ENCODE peak calls at places on chromosomes 1 and 21, in five cellular contexts. One of them, this sample, is unnamed.

GRCh38 chr1:219463629-219464028 is 149.3 kb downstream of the ZC3H11B start:
- DNase-seq in HL-60: no peak
- DNase-seq in T-helper 1 cell: no peak
- DNase-seq in cardiac muscle cell: peak
- DNase-seq in AG04450: no peak
- DNase-seq in this sample: no peak

GRCh38 chr1:179025975-179026812 is 500 bp downstream of the FAM20B start:
- DNase-seq in T-helper 1 cell: peak
- DNase-seq in AG04450: no peak
- DNase-seq in HL-60: peak
- DNase-seq in cardiac muscle cell: peak
- DNase-seq in this sample: peak

GRCh38 chr1:17606826-17607440 is 67.4 kb downstream of the ARHGEF10L start:
- DNase-seq in HL-60: peak
- DNase-seq in cardiac muscle cell: peak
- DNase-seq in T-helper 1 cell: peak
- DNase-seq in AG04450: peak
- DNase-seq in this sample: peak

GRCh38 chr21:32377991-32378390 is 14.8 kb downstream of the URB1 start:
- DNase-seq in HL-60: no peak
- DNase-seq in AG04450: no peak
- DNase-seq in T-helper 1 cell: no peak
- DNase-seq in cardiac muscle cell: no peak
- DNase-seq in this sample: no peak

GRCh38 chr1:71986181-71986580 is 296.2 kb downstream of the NEGR1 start:
- DNase-seq in cardiac muscle cell: no peak
- DNase-seq in HL-60: no peak
- DNase-seq in AG04450: no peak
- DNase-seq in T-helper 1 cell: no peak
- DNase-seq in this sample: no peak

GRCh38 chr1:59232209-59232608 is 64.7 kb upstream of the FGGY start:
- DNase-seq in T-helper 1 cell: no peak
- DNase-seq in HL-60: no peak
- DNase-seq in AG04450: no peak
- DNase-seq in cardiac muscle cell: peak
- DNase-seq in this sample: no peak

GRCh38 chr21:38175321-38175720 is 81.5 kb upstream of the KCNJ15 start:
- DNase-seq in cardiac muscle cell: no peak
- DNase-seq in HL-60: no peak
- DNase-seq in AG04450: no peak
- DNase-seq in T-helper 1 cell: no peak
- DNase-seq in this sample: no peak

GRCh38 chr1:117367769-117368059 is 465 bp downstream of the MAN1A2 start:
- DNase-seq in cardiac muscle cell: no peak
- DNase-seq in HL-60: no peak
- DNase-seq in AG04450: no peak
- DNase-seq in T-helper 1 cell: peak
- DNase-seq in this sample: peak

GRCh38 chr1:166145496-166145895 is 21.3 kb downstream of the FAM78B start:
- DNase-seq in AG04450: no peak
- DNase-seq in HL-60: no peak
- DNase-seq in cardiac muscle cell: no peak
- DNase-seq in T-helper 1 cell: no peak
- DNase-seq in this sample: peak

GRCh38 chr1:53999920-54000319 is 18.1 kb downstream of the LDLRAD1 start:
- DNase-seq in AG04450: no peak
- DNase-seq in HL-60: no peak
- DNase-seq in cardiac muscle cell: no peak
- DNase-seq in T-helper 1 cell: no peak
- DNase-seq in this sample: no peak

GRCh38 chr21:42621166-42621827 is 32.1 kb upstream of the PDE9A start:
- DNase-seq in AG04450: no peak
- DNase-seq in T-helper 1 cell: no peak
- DNase-seq in HL-60: no peak
- DNase-seq in cardiac muscle cell: no peak
- DNase-seq in this sample: no peak

GRCh38 chr1:115969509-115969908 is 6.8 kb upstream of the SLC22A15 start:
- DNase-seq in HL-60: peak
- DNase-seq in cardiac muscle cell: peak
- DNase-seq in T-helper 1 cell: no peak
- DNase-seq in AG04450: no peak
- DNase-seq in this sample: no peak

GRCh38 chr1:185016880-185017279 is 28.5 kb upstream of the RNF2 start:
- DNase-seq in T-helper 1 cell: no peak
- DNase-seq in cardiac muscle cell: peak
- DNase-seq in HL-60: no peak
- DNase-seq in AG04450: no peak
- DNase-seq in this sample: peak

GRCh38 chr1:2556277-2557145 is at the start of gene TNFRSF14:
- DNase-seq in T-helper 1 cell: peak
- DNase-seq in AG04450: no peak
- DNase-seq in cardiac muscle cell: peak
- DNase-seq in HL-60: peak
- DNase-seq in this sample: peak

GRCh38 chr1:13587256-13588030 is 3.8 kb downstream of the PDPN start:
- DNase-seq in cardiac muscle cell: peak
- DNase-seq in HL-60: no peak
- DNase-seq in T-helper 1 cell: no peak
- DNase-seq in AG04450: no peak
- DNase-seq in this sample: no peak

GRCh38 chr1:8583031-8583430 is 234.4 kb downstream of the RERE start:
- DNase-seq in HL-60: no peak
- DNase-seq in T-helper 1 cell: no peak
- DNase-seq in AG04450: no peak
- DNase-seq in cardiac muscle cell: no peak
- DNase-seq in this sample: no peak

GRCh38 chr21:36385233-36385908 is at the start of gene CHAF1B:
- DNase-seq in T-helper 1 cell: peak
- DNase-seq in HL-60: peak
- DNase-seq in cardiac muscle cell: peak
- DNase-seq in AG04450: peak
- DNase-seq in this sample: peak

GRCh38 chr1:111948209-111949131 is 41.0 kb downstream of the KCND3 start:
- DNase-seq in cardiac muscle cell: peak
- DNase-seq in HL-60: no peak
- DNase-seq in T-helper 1 cell: no peak
- DNase-seq in AG04450: no peak
- DNase-seq in this sample: peak

GRCh38 chr1:119539636-119540035 is 32.6 kb downstream of the HSD3B1 start:
- DNase-seq in cardiac muscle cell: no peak
- DNase-seq in AG04450: no peak
- DNase-seq in T-helper 1 cell: no peak
- DNase-seq in HL-60: no peak
- DNase-seq in this sample: no peak

GRCh38 chr1:143698016-143698415 is 273.8 kb downstream of the FAM72C start:
- DNase-seq in HL-60: peak
- DNase-seq in cardiac muscle cell: peak
- DNase-seq in AG04450: no peak
- DNase-seq in T-helper 1 cell: peak
- DNase-seq in this sample: peak

GRCh38 chr1:241640867-241641542 is 836 bp upstream of the CHML start:
- DNase-seq in AG04450: no peak
- DNase-seq in cardiac muscle cell: no peak
- DNase-seq in T-helper 1 cell: no peak
- DNase-seq in HL-60: peak
- DNase-seq in this sample: peak

GRCh38 chr1:180112979-180113650 is 41.6 kb upstream of the QSOX1 start:
- DNase-seq in HL-60: no peak
- DNase-seq in cardiac muscle cell: peak
- DNase-seq in T-helper 1 cell: no peak
- DNase-seq in AG04450: no peak
- DNase-seq in this sample: no peak

GRCh38 chr1:186188004-186188539 is 187.0 kb downstream of the TPR start:
- DNase-seq in AG04450: peak
- DNase-seq in cardiac muscle cell: peak
- DNase-seq in T-helper 1 cell: no peak
- DNase-seq in HL-60: no peak
- DNase-seq in this sample: peak

GRCh38 chr1:237386362-237387143 is 344.6 kb downstream of the RYR2 start:
- DNase-seq in cardiac muscle cell: peak
- DNase-seq in T-helper 1 cell: no peak
- DNase-seq in AG04450: no peak
- DNase-seq in HL-60: no peak
- DNase-seq in this sample: peak

GRCh38 chr1:21904725-21905520 is 32.2 kb downstream of the HSPG2 start:
- DNase-seq in HL-60: no peak
- DNase-seq in T-helper 1 cell: no peak
- DNase-seq in AG04450: no peak
- DNase-seq in cardiac muscle cell: peak
- DNase-seq in this sample: peak

GRCh38 chr1:160139840-160140239 is 11.6 kb upstream of the ATP1A4 start:
- DNase-seq in T-helper 1 cell: no peak
- DNase-seq in AG04450: no peak
- DNase-seq in cardiac muscle cell: no peak
- DNase-seq in HL-60: no peak
- DNase-seq in this sample: no peak

GRCh38 chr1:160996195-160996594 is 24.8 kb downstream of the F11R start:
- DNase-seq in cardiac muscle cell: no peak
- DNase-seq in T-helper 1 cell: no peak
- DNase-seq in HL-60: no peak
- DNase-seq in AG04450: no peak
- DNase-seq in this sample: peak

GRCh38 chr1:90717665-90718410 is 736 bp upstream of the BARHL2 start:
- DNase-seq in AG04450: no peak
- DNase-seq in cardiac muscle cell: peak
- DNase-seq in T-helper 1 cell: no peak
- DNase-seq in HL-60: no peak
- DNase-seq in this sample: no peak

GRCh38 chr1:67897270-67897949 is 64.1 kb upstream of the GNG12 start:
- DNase-seq in T-helper 1 cell: no peak
- DNase-seq in AG04450: no peak
- DNase-seq in HL-60: no peak
- DNase-seq in cardiac muscle cell: peak
- DNase-seq in this sample: no peak

GRCh38 chr1:85172684-85173337 is 28.0 kb downstream of the SYDE2 start:
- DNase-seq in HL-60: no peak
- DNase-seq in cardiac muscle cell: no peak
- DNase-seq in AG04450: no peak
- DNase-seq in T-helper 1 cell: no peak
- DNase-seq in this sample: no peak

GRCh38 chr1:215987092-215987855 is 420.2 kb downstream of the KCTD3 start:
- DNase-seq in T-helper 1 cell: no peak
- DNase-seq in AG04450: no peak
- DNase-seq in HL-60: no peak
- DNase-seq in cardiac muscle cell: no peak
- DNase-seq in this sample: no peak

GRCh38 chr1:222769181-222769580 is 32.2 kb downstream of the FAM177B start:
- DNase-seq in AG04450: no peak
- DNase-seq in cardiac muscle cell: no peak
- DNase-seq in T-helper 1 cell: no peak
- DNase-seq in HL-60: peak
- DNase-seq in this sample: no peak

GRCh38 chr1:76254165-76255043 is 179.9 kb downstream of the ST6GALNAC3 start:
- DNase-seq in cardiac muscle cell: peak
- DNase-seq in T-helper 1 cell: no peak
- DNase-seq in HL-60: no peak
- DNase-seq in AG04450: no peak
- DNase-seq in this sample: no peak

GRCh38 chr1:208524376-208524775 is 280.2 kb upstream of the PLXNA2 start:
- DNase-seq in HL-60: no peak
- DNase-seq in AG04450: no peak
- DNase-seq in cardiac muscle cell: no peak
- DNase-seq in T-helper 1 cell: no peak
- DNase-seq in this sample: no peak

GRCh38 chr1:86419277-86419903 is 4.6 kb upstream of the CLCA2 start:
- DNase-seq in cardiac muscle cell: peak
- DNase-seq in T-helper 1 cell: peak
- DNase-seq in HL-60: peak
- DNase-seq in AG04450: no peak
- DNase-seq in this sample: peak